ENCODE peak calls at places on chromosomes 11 and 22, in nine cellular contexts. I is AG04450, N is heart left ventricle, Q is upper lobe of right lung, A is cardiac muscle cell, J is PC-3, S is tibial artery, D is fibroblast of lung, Z is HepG2. M is an unnamed sample.

GRCh38 chr22:29096736-29097669 is 24.2 kb downstream of the KREMEN1 start:
- DNase-seq in S (no peak), N (peak; percentile 27), Q (no peak), D (no peak), A (peak; percentile 31), J (peak; percentile 40), Z (peak; percentile 99), I (no peak), M (no peak)

GRCh38 chr11:64263021-64263946 is 12.0 kb downstream of the PLCB3 start:
- DNase-seq in A (no peak), J (no peak), I (no peak), N (no peak), S (no peak), Z (no peak), D (peak; percentile 70), Q (peak; percentile 65), M (peak; percentile 60)

GRCh38 chr22:25448435-25449051 is 115.9 kb upstream of the GRK3 start:
- DNase-seq in S (no peak), N (no peak), D (peak; percentile 56), J (peak; percentile 3), A (peak; percentile 35), I (no peak), Z (no peak), Q (no peak), M (peak; percentile 21)

GRCh38 chr22:40312050-40312449 is 34.2 kb upstream of the ADSL start:
- DNase-seq in N (no peak), D (no peak), Q (no peak), S (no peak), I (no peak), J (no peak), A (no peak), Z (no peak), M (no peak)

GRCh38 chr22:21760640-21761039 is 25.0 kb upstream of the YPEL1 start:
- DNase-seq in J (peak; percentile 8), A (no peak), I (peak; percentile 84), D (peak; percentile 88), N (no peak), Z (no peak), S (no peak), Q (no peak), M (peak; percentile 38)

GRCh38 chr11:75853971-75854370 is 39.0 kb downstream of the UVRAG start:
- DNase-seq in Q (no peak), Z (no peak), J (peak; percentile 78), N (no peak), A (no peak), D (no peak), S (no peak), I (no peak), M (no peak)

GRCh38 chr11:17798253-17798652 is 63.7 kb downstream of the KCNC1 start:
- DNase-seq in N (peak; percentile 41), Q (no peak), D (no peak), S (no peak), Z (no peak), J (no peak), A (peak; percentile 16), I (no peak), M (no peak)

GRCh38 chr11:94678236-94678635 is 89.9 kb upstream of the AMOTL1 start:
- DNase-seq in Z (no peak), N (no peak), I (no peak), A (no peak), Q (no peak), J (peak; percentile 97), D (no peak), S (no peak), M (no peak)

GRCh38 chr11:79227732-79228416 is 213.0 kb downstream of the TENM4 start:
- DNase-seq in J (no peak), Z (no peak), A (no peak), D (no peak), S (no peak), Q (no peak), N (no peak), I (no peak), M (no peak)
- TF ChIP-seq CTCF in J (no peak), Z (peak; percentile 3), A (peak; percentile 6), D (no peak), S (no peak), Q (no peak), N (peak; percentile 4), I (no peak), M (peak; percentile 3)

GRCh38 chr22:45731798-45732495 is 60.3 kb downstream of the ATXN10 start:
- DNase-seq in Q (no peak), I (no peak), D (peak; percentile 60), A (peak; percentile 3), S (no peak), N (no peak), Z (peak; percentile 8), J (peak; percentile 15), M (peak; percentile 52)
- TF ChIP-seq CTCF in Q (peak; percentile 42), I (peak; percentile 63), D (peak; percentile 63), A (peak; percentile 53), S (no peak), N (peak; percentile 36), Z (peak; percentile 28), J (peak; percentile 62), M (peak; percentile 63)

DNA sequence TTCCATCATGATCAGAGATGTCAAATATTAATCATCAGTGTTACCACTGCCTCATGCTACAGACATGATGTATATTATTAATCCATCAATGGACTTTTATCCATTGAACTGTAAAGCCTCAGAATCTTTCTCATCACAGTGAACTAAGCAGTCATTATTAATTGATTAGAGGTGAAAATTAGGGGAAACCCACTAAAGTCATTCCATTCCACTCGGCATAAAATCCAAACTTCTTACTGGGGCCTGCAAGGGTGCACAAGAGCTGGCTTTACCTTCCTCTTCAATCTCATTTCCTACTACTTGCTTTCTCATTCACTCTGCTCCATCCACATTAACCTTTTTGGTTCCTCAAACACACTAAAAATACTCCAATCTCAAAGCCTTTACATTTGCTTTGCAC is 7.9 kb upstream of the CD44 start:
- DNase-seq in J (no peak), S (no peak), D (no peak), Z (no peak), Q (no peak), A (no peak), I (no peak), N (no peak), M (no peak)
- TF ChIP-seq CTCF in J (no peak), S (no peak), D (no peak), Z (no peak), Q (no peak), A (no peak), I (no peak), N (no peak), M (no peak)

DNA sequence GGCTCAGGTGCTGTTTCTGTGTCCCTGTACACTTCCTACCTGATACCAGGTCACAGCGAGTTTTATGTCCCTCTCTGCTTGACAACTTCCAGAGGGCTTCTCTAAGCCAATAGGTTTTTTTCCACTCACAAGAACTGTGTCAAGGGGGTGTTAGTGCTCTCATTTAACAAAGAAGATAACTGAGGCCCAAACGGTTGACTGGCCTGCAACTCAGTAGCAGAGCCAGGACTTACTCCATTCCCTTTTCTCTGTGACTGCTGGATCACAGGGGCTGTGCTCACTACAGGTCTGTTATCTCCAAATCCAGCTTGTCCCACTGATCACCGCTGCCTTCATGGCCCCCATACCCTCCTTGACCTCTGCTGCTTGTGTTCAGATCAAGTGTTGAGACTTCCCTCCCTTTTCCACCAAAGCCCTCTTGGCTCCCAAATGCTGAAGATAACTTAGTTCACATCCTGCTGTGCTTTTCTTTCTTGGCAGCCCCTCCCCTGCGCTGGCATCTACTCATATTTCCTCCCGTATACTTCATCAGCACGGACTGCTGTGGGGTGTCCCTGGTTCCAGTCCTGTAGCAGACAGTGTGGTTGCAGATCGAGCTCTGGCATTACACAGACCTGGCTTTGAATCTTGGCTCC is 41.3 kb downstream of the POU2F3 start:
- DNase-seq in A (peak; percentile 67), I (no peak), Z (no peak), Q (no peak), S (no peak), D (no peak), N (no peak), J (no peak), M (peak; percentile 23)
- TF ChIP-seq CTCF in A (no peak), I (no peak), Z (no peak), Q (no peak), S (no peak), D (no peak), N (no peak), J (no peak), M (no peak)

GRCh38 chr11:83671295-83671694 is 385.1 kb upstream of the CCDC90B start:
- DNase-seq in Q (no peak), D (no peak), S (no peak), I (no peak), A (no peak), Z (no peak), J (peak; percentile 17), N (no peak), M (no peak)
- TF ChIP-seq CTCF in Q (peak; percentile 6), D (peak; percentile 13), S (no peak), I (no peak), A (no peak), Z (no peak), J (no peak), N (no peak), M (no peak)

GRCh38 chr11:84800755-84801346 is 826.3 kb downstream of the DLG2 start:
- DNase-seq in Q (no peak), D (peak; percentile 51), N (no peak), J (peak; percentile 83), I (peak; percentile 15), Z (peak; percentile 13), A (peak; percentile 60), S (no peak), M (peak; percentile 31)
- TF ChIP-seq CTCF in Q (peak; percentile 7), D (peak; percentile 22), N (peak; percentile 30), J (peak; percentile 88), I (peak; percentile 56), Z (peak; percentile 11), A (no peak), S (peak; percentile 26), M (peak; percentile 27)

DNA sequence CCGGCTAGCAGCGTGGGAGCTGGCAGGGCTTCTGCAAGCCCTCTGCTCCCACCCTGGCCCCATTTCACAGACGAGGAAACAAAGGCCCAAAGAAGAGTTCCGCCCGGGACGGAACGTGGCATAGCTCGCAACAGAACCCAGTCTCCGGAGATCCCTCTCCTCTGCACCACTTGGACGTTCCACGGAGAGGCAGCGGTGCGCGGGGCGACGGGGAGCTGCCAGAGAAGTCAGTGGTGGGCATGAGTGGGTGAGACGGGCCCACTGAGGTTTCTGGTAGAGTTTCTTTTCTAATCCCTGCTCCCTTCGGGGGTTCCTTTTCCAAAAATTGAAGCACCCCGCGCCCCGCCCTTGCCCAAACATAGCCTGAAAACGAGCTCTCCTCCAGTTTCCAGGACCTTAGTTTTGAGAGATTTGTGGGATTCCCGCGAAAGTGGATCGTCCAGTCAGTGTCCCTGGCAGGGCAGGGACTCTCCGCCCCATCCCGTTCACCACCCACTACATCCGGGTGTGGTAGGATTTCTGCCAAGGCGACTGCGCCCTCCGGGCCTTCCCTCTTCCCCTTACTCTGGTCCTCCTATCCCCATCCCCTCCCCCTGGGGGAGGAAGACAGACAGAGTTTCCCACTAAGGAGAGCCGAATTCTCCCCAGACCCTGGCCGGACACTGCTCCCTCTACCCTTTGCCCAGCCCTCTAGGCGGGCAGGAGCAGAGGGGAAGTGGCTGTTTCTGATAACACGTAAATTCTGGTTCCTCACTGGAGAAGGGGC is 764 bp upstream of the NECTIN1 start:
- DNase-seq in A (no peak), S (peak; percentile 64), D (peak; percentile 61), Q (peak; percentile 79), I (peak; percentile 18), Z (no peak), J (peak; percentile 80), N (peak; percentile 75), M (peak; percentile 73)
- TF ChIP-seq CTCF in A (no peak), S (no peak), D (no peak), Q (peak; percentile 22), I (no peak), Z (no peak), J (no peak), N (peak; percentile 3), M (no peak)

M was measured in fibroblast of pulmonary artery.